ENCODE peak calls at places on chromosomes 4 and X, in eight cellular contexts. One of them, this sample, is unnamed.

GRCh38 chr4:64781737-64782326 is 372.6 kb upstream of the TECRL start:
- DNase-seq in ACHN: peak
- DNase-seq in H9: no peak
- DNase-seq in T-helper 1 cell: no peak
- DNase-seq in left ventricle myocardium superior: no peak
- DNase-seq in ELR: peak
- DNase-seq in fibroblast of the conjunctiva: peak
- DNase-seq in activated T-cell treated with anti-CD3 and anti-CD28 coated beads, Interleukin-2, amount 50 U/mL, for 72 hours: no peak
- DNase-seq in this sample: peak

GRCh38 chr4:5381981-5382441 is 326.3 kb downstream of the EVC2 start:
- DNase-seq in H9: no peak
- DNase-seq in T-helper 1 cell: no peak
- DNase-seq in activated T-cell treated with anti-CD3 and anti-CD28 coated beads, Interleukin-2, amount 50 U/mL, for 72 hours: no peak
- DNase-seq in ELR: peak
- DNase-seq in ACHN: no peak
- DNase-seq in fibroblast of the conjunctiva: no peak
- DNase-seq in left ventricle myocardium superior: no peak
- DNase-seq in this sample: no peak

GRCh38 chr4:122346036-122346435 is 32.8 kb upstream of the ADAD1 start:
- DNase-seq in H9: no peak
- DNase-seq in T-helper 1 cell: no peak
- DNase-seq in ELR: no peak
- DNase-seq in left ventricle myocardium superior: no peak
- DNase-seq in fibroblast of the conjunctiva: no peak
- DNase-seq in activated T-cell treated with anti-CD3 and anti-CD28 coated beads, Interleukin-2, amount 50 U/mL, for 72 hours: no peak
- DNase-seq in ACHN: no peak
- DNase-seq in this sample: no peak

GRCh38 chrX:46582325-46582724 is 8.8 kb downstream of the CHST7 start:
- DNase-seq in T-helper 1 cell: no peak
- DNase-seq in fibroblast of the conjunctiva: no peak
- DNase-seq in activated T-cell treated with anti-CD3 and anti-CD28 coated beads, Interleukin-2, amount 50 U/mL, for 72 hours: no peak
- DNase-seq in H9: no peak
- DNase-seq in left ventricle myocardium superior: no peak
- DNase-seq in ELR: peak
- DNase-seq in ACHN: peak
- DNase-seq in this sample: no peak

GRCh38 chr4:184368290-184368689 is 106.1 kb downstream of the IRF2 start:
- DNase-seq in left ventricle myocardium superior: no peak
- DNase-seq in ACHN: no peak
- DNase-seq in ELR: no peak
- DNase-seq in H9: peak
- DNase-seq in T-helper 1 cell: no peak
- DNase-seq in activated T-cell treated with anti-CD3 and anti-CD28 coated beads, Interleukin-2, amount 50 U/mL, for 72 hours: no peak
- DNase-seq in fibroblast of the conjunctiva: no peak
- DNase-seq in this sample: no peak

GRCh38 chr4:123305746-123306145 is 90.8 kb upstream of the SPRY1 start:
- DNase-seq in left ventricle myocardium superior: no peak
- DNase-seq in activated T-cell treated with anti-CD3 and anti-CD28 coated beads, Interleukin-2, amount 50 U/mL, for 72 hours: no peak
- DNase-seq in ELR: no peak
- DNase-seq in ACHN: no peak
- DNase-seq in H9: no peak
- DNase-seq in fibroblast of the conjunctiva: no peak
- DNase-seq in T-helper 1 cell: no peak
- DNase-seq in this sample: no peak

GRCh38 chr4:182286035-182286434 is 42.8 kb downstream of the TENM3 start:
- DNase-seq in fibroblast of the conjunctiva: no peak
- DNase-seq in left ventricle myocardium superior: no peak
- DNase-seq in activated T-cell treated with anti-CD3 and anti-CD28 coated beads, Interleukin-2, amount 50 U/mL, for 72 hours: no peak
- DNase-seq in T-helper 1 cell: no peak
- DNase-seq in ELR: no peak
- DNase-seq in H9: no peak
- DNase-seq in ACHN: peak
- DNase-seq in this sample: no peak

GRCh38 chr4:38804654-38805295 is at the start of gene TLR1:
- DNase-seq in T-helper 1 cell: no peak
- DNase-seq in ACHN: peak
- DNase-seq in left ventricle myocardium superior: no peak
- DNase-seq in H9: no peak
- DNase-seq in activated T-cell treated with anti-CD3 and anti-CD28 coated beads, Interleukin-2, amount 50 U/mL, for 72 hours: no peak
- DNase-seq in ELR: peak
- DNase-seq in fibroblast of the conjunctiva: peak
- DNase-seq in this sample: peak

GRCh38 chr4:146435962-146436361 is 85.8 kb downstream of the SLC10A7 start:
- DNase-seq in left ventricle myocardium superior: no peak
- DNase-seq in ELR: no peak
- DNase-seq in H9: no peak
- DNase-seq in activated T-cell treated with anti-CD3 and anti-CD28 coated beads, Interleukin-2, amount 50 U/mL, for 72 hours: no peak
- DNase-seq in T-helper 1 cell: no peak
- DNase-seq in fibroblast of the conjunctiva: no peak
- DNase-seq in ACHN: no peak
- DNase-seq in this sample: no peak

GRCh38 chr4:3756343-3757059 is 9.7 kb upstream of the ADRA2C start:
- DNase-seq in left ventricle myocardium superior: no peak
- DNase-seq in ACHN: no peak
- DNase-seq in ELR: no peak
- DNase-seq in T-helper 1 cell: no peak
- DNase-seq in activated T-cell treated with anti-CD3 and anti-CD28 coated beads, Interleukin-2, amount 50 U/mL, for 72 hours: no peak
- DNase-seq in H9: peak
- DNase-seq in fibroblast of the conjunctiva: no peak
- DNase-seq in this sample: no peak

GRCh38 chr4:100742045-100742444 is 224.2 kb upstream of the EMCN start:
- DNase-seq in fibroblast of the conjunctiva: peak
- DNase-seq in ELR: peak
- DNase-seq in activated T-cell treated with anti-CD3 and anti-CD28 coated beads, Interleukin-2, amount 50 U/mL, for 72 hours: no peak
- DNase-seq in H9: no peak
- DNase-seq in ACHN: peak
- DNase-seq in left ventricle myocardium superior: no peak
- DNase-seq in T-helper 1 cell: no peak
- DNase-seq in this sample: peak

GRCh38 chr4:174449152-174449551 is 73.1 kb downstream of the HPGD start:
- DNase-seq in T-helper 1 cell: no peak
- DNase-seq in H9: no peak
- DNase-seq in left ventricle myocardium superior: no peak
- DNase-seq in ACHN: no peak
- DNase-seq in fibroblast of the conjunctiva: no peak
- DNase-seq in activated T-cell treated with anti-CD3 and anti-CD28 coated beads, Interleukin-2, amount 50 U/mL, for 72 hours: no peak
- DNase-seq in ELR: no peak
- DNase-seq in this sample: no peak